ENCODE peak calls at places on chromosomes 3 and 15, in six cellular contexts. One of them, this sample, is unnamed.

GRCh38 chr3:105401691-105402149 is 35.0 kb downstream of the ALCAM start:
- DNase-seq in SK-N-SH: no peak
- DNase-seq in H1: no peak
- DNase-seq in K562: no peak
- DNase-seq in HepG2: no peak
- DNase-seq in GM12878: no peak
- DNase-seq in this sample: no peak

GRCh38 chr3:150133293-150133692 is 162.6 kb upstream of the PFN2 start:
- DNase-seq in SK-N-SH: no peak
- DNase-seq in H1: no peak
- DNase-seq in K562: no peak
- DNase-seq in HepG2: no peak
- DNase-seq in GM12878: no peak
- DNase-seq in this sample: no peak

GRCh38 chr3:13879946-13880810 is at the start of gene WNT7A:
- DNase-seq in SK-N-SH: peak; percentile 91
- DNase-seq in H1: peak; percentile 88
- DNase-seq in K562: peak; percentile 77
- DNase-seq in HepG2: no peak
- DNase-seq in GM12878: no peak
- DNase-seq in this sample: no peak

GRCh38 chr15:82197734-82198594 is 64.6 kb downstream of the EFL1 start:
- DNase-seq in SK-N-SH: peak; percentile 64
- DNase-seq in H1: peak; percentile 81
- DNase-seq in K562: peak; percentile 47
- DNase-seq in HepG2: peak; percentile 56
- DNase-seq in GM12878: peak; percentile 27
- DNase-seq in this sample: peak; percentile 59

GRCh38 chr3:39106281-39107055 is 959 bp downstream of the GORASP1 start:
- DNase-seq in SK-N-SH: peak; percentile 27
- DNase-seq in H1: no peak
- DNase-seq in K562: no peak
- DNase-seq in HepG2: no peak
- DNase-seq in GM12878: no peak
- DNase-seq in this sample: no peak

GRCh38 chr15:64763462-64763861 is 11.9 kb downstream of the RBPMS2 start:
- DNase-seq in SK-N-SH: no peak
- DNase-seq in H1: no peak
- DNase-seq in K562: no peak
- DNase-seq in HepG2: no peak
- DNase-seq in GM12878: no peak
- DNase-seq in this sample: no peak

GRCh38 chr15:82951472-82952155 is 906 bp downstream of the HOMER2 start:
- DNase-seq in SK-N-SH: peak; percentile 33
- DNase-seq in H1: no peak
- DNase-seq in K562: no peak
- DNase-seq in HepG2: no peak
- DNase-seq in GM12878: no peak
- DNase-seq in this sample: no peak

GRCh38 chr3:142445816-142446254 is 2.0 kb downstream of the XRN1 start:
- DNase-seq in SK-N-SH: no peak
- DNase-seq in H1: no peak
- DNase-seq in K562: no peak
- DNase-seq in HepG2: peak; percentile 12
- DNase-seq in GM12878: peak; percentile 44
- DNase-seq in this sample: peak; percentile 9

GRCh38 chr3:177196473-177197040 is 725 bp downstream of the TBL1XR1 start:
- DNase-seq in SK-N-SH: peak; percentile 79
- DNase-seq in H1: peak; percentile 55
- DNase-seq in K562: peak; percentile 63
- DNase-seq in HepG2: no peak
- DNase-seq in GM12878: no peak
- DNase-seq in this sample: peak; percentile 46

GRCh38 chr3:158097141-158097540 is 9.1 kb downstream of the SHOX2 start:
- DNase-seq in SK-N-SH: no peak
- DNase-seq in H1: no peak
- DNase-seq in K562: no peak
- DNase-seq in HepG2: no peak
- DNase-seq in GM12878: no peak
- DNase-seq in this sample: no peak

GRCh38 chr3:127053979-127054378 is 71.1 kb downstream of the PLXNA1 start:
- DNase-seq in SK-N-SH: no peak
- DNase-seq in H1: no peak
- DNase-seq in K562: no peak
- DNase-seq in HepG2: no peak
- DNase-seq in GM12878: no peak
- DNase-seq in this sample: no peak

GRCh38 chr15:84552896-84553295 is 47.9 kb upstream of the ZSCAN2 start:
- DNase-seq in SK-N-SH: no peak
- DNase-seq in H1: no peak
- DNase-seq in K562: no peak
- DNase-seq in HepG2: no peak
- DNase-seq in GM12878: no peak
- DNase-seq in this sample: no peak

GRCh38 chr3:159593927-159594605 is 394.6 kb upstream of the IL12A start:
- DNase-seq in SK-N-SH: peak; percentile 9
- DNase-seq in H1: no peak
- DNase-seq in K562: no peak
- DNase-seq in HepG2: no peak
- DNase-seq in GM12878: no peak
- DNase-seq in this sample: no peak

GRCh38 chr3:189988854-189989253 is 131.8 kb downstream of the P3H2 start:
- DNase-seq in SK-N-SH: no peak
- DNase-seq in H1: no peak
- DNase-seq in K562: no peak
- DNase-seq in HepG2: no peak
- DNase-seq in GM12878: no peak
- DNase-seq in this sample: no peak

GRCh38 chr15:91866971-91867372 is 13.5 kb downstream of the SLCO3A1 start:
- DNase-seq in SK-N-SH: no peak
- DNase-seq in H1: no peak
- DNase-seq in K562: no peak
- DNase-seq in HepG2: no peak
- DNase-seq in GM12878: no peak
- DNase-seq in this sample: no peak

GRCh38 chr3:31544634-31545033 is 11.9 kb downstream of the STT3B start:
- DNase-seq in SK-N-SH: no peak
- DNase-seq in H1: no peak
- DNase-seq in K562: no peak
- DNase-seq in HepG2: peak; percentile 16
- DNase-seq in GM12878: no peak
- DNase-seq in this sample: peak; percentile 79

GRCh38 chr3:160464321-160464720 is 14.7 kb upstream of the TRIM59 start:
- DNase-seq in SK-N-SH: no peak
- DNase-seq in H1: no peak
- DNase-seq in K562: no peak
- DNase-seq in HepG2: no peak
- DNase-seq in GM12878: no peak
- DNase-seq in this sample: no peak

GRCh38 chr3:167575000-167575399 is 78.7 kb downstream of the WDR49 start:
- DNase-seq in SK-N-SH: no peak
- DNase-seq in H1: peak; percentile 48
- DNase-seq in K562: no peak
- DNase-seq in HepG2: no peak
- DNase-seq in GM12878: no peak
- DNase-seq in this sample: no peak

GRCh38 chr3:160665784-160666526 is 11.0 kb upstream of the ARL14 start:
- DNase-seq in SK-N-SH: peak; percentile 45
- DNase-seq in H1: no peak
- DNase-seq in K562: no peak
- DNase-seq in HepG2: no peak
- DNase-seq in GM12878: peak; percentile 74
- DNase-seq in this sample: no peak

GRCh38 chr15:83653288-83653638 is 660 bp upstream of the ADAMTSL3 start:
- DNase-seq in SK-N-SH: no peak
- DNase-seq in H1: peak; percentile 73
- DNase-seq in K562: peak; percentile 4
- DNase-seq in HepG2: no peak
- DNase-seq in GM12878: no peak
- DNase-seq in this sample: no peak

GRCh38 chr3:146895026-146895749 is 290.0 kb upstream of the PLSCR5 start:
- DNase-seq in SK-N-SH: no peak
- DNase-seq in H1: no peak
- DNase-seq in K562: no peak
- DNase-seq in HepG2: no peak
- DNase-seq in GM12878: no peak
- DNase-seq in this sample: no peak

DNA sequence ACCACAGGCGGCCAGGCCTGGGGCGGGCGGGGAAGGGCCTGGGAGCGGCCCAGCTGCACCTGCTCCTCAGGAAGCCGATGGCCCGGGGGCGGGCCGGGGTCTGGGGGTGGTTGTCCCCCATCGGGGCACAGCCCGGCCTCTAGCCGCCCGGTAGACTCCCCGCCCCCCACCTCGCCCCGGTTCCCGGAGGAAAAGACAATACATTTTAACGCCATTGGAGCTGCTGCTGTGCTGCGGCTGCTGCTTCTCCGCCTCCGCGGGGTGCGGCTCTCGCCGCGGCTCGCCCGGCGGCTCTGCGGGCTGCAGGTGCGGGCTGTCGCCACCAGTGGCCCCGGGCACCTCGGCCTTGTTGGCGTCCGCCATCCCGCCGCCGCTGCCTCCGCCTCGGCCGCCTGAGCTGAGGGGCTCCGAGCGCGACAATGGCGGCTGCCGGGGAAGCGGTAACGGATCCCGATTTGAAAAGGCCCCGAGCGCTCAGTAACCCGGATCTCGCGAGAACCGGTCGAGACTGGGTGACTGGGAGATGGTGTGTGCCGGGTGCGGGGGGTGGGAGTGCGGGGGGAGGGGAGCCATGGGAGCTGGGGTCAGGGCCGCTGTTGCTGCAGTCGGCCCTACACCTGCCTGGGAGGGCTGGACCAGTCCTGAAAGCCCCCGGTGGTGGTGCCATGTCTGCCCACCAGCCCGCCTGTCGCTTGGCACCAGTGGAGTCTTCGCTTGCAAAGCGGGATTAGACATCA is at the start of gene MYEF2:
- DNase-seq in SK-N-SH: peak; percentile 94
- DNase-seq in H1: peak; percentile 93
- DNase-seq in K562: peak; percentile 7
- DNase-seq in HepG2: peak; percentile 28
- DNase-seq in GM12878: peak; percentile 7
- DNase-seq in this sample: no peak
- TF ChIP-seq POLR2AphosphoS5 in SK-N-SH: peak; percentile 18
- TF ChIP-seq POLR2AphosphoS5 in H1: peak; percentile 85
- TF ChIP-seq POLR2AphosphoS5 in K562: no peak
- TF ChIP-seq POLR2AphosphoS5 in HepG2: no peak
- TF ChIP-seq POLR2AphosphoS5 in GM12878: no peak
- TF ChIP-seq POLR2AphosphoS5 in this sample: no peak

GRCh38 chr3:8848696-8849131 is 79.3 kb upstream of the OXTR start:
- DNase-seq in SK-N-SH: no peak
- DNase-seq in H1: no peak
- DNase-seq in K562: no peak
- DNase-seq in HepG2: no peak
- DNase-seq in GM12878: no peak
- DNase-seq in this sample: no peak

GRCh38 chr3:8854656-8855055 is 85.2 kb upstream of the OXTR start:
- DNase-seq in SK-N-SH: no peak
- DNase-seq in H1: no peak
- DNase-seq in K562: no peak
- DNase-seq in HepG2: no peak
- DNase-seq in GM12878: no peak
- DNase-seq in this sample: no peak

GRCh38 chr3:8852511-8852910 is 83.1 kb upstream of the OXTR start:
- DNase-seq in SK-N-SH: no peak
- DNase-seq in H1: no peak
- DNase-seq in K562: no peak
- DNase-seq in HepG2: no peak
- DNase-seq in GM12878: no peak
- DNase-seq in this sample: no peak

GRCh38 chr3:8853081-8853480 is 83.7 kb upstream of the OXTR start:
- DNase-seq in SK-N-SH: no peak
- DNase-seq in H1: no peak
- DNase-seq in K562: no peak
- DNase-seq in HepG2: no peak
- DNase-seq in GM12878: no peak
- DNase-seq in this sample: no peak

DNA sequence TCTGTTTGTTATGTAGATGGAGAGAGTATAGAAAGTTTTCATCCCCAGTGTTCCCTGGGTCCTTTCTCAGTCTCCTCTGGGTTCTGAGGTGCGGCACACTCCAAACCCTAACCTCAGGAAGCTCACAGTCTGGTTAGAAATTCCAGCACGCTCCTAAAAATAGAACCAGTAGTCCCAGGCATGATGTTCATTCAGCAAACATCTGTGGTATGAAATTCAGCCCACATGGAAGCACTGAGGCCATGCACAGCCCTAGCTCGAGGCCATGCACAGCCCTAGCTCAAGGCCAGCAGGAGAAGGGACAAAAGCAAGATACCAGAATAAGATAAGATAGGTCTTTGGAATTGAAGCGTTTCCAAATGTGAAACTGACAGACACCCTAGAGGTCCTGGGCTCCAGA is 82.3 kb upstream of the OXTR start:
- DNase-seq in SK-N-SH: no peak
- DNase-seq in H1: no peak
- DNase-seq in K562: no peak
- DNase-seq in HepG2: peak; percentile 19
- DNase-seq in GM12878: no peak
- DNase-seq in this sample: no peak
- TF ChIP-seq GABPA in SK-N-SH: no peak
- TF ChIP-seq GABPA in H1: no peak
- TF ChIP-seq GABPA in K562: no peak
- TF ChIP-seq GABPA in HepG2: no peak
- TF ChIP-seq GABPA in GM12878: no peak
- TF ChIP-seq GABPA in this sample: no peak

DNA sequence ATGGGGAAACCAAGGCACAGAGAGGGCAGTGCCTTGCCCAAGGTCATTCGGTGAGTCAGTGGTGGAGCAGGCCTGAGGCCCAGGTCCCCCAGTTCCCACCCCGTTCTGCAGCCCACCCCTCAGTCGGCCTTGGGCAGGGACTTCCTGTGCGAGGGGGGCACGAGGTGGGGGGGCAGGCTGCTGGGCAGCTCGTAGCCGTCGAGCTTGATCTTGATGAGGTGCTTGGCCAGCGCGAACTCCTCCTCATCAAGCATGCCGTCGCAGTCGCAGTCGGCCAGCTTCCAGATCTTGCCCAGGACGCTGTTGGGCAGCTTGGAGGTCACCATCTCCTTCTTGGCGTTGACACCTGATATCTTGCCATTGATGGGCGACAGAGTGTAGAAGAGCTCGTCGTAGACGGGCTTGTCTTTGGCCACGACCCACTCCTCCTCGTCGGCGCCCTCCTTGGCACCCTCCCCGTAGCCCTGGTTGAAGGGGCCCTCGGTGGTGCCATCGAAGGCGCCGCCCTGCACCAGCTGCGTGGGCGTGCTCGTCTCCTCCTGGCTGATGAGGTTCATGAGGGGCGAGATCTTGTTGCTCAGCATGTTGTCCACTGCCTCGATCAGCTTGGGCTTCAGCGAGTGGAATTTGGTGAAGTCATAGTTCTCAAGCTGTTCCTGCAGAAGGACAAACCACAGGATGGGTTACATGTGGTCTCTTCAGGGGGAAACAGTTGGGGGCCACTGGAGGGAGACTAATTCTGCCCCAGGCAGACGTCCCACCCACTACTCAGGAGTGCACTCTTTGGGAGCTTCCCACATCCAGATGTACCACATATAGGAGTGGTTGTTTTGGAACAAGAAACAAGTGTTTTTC is 6.9 kb upstream of the SPTBN5 start:
- DNase-seq in SK-N-SH: no peak
- DNase-seq in H1: no peak
- DNase-seq in K562: no peak
- DNase-seq in HepG2: no peak
- DNase-seq in GM12878: no peak
- DNase-seq in this sample: no peak
- TF ChIP-seq POLR2AphosphoS5 in SK-N-SH: no peak
- TF ChIP-seq POLR2AphosphoS5 in H1: no peak
- TF ChIP-seq POLR2AphosphoS5 in K562: no peak
- TF ChIP-seq POLR2AphosphoS5 in HepG2: no peak
- TF ChIP-seq POLR2AphosphoS5 in GM12878: no peak
- TF ChIP-seq POLR2AphosphoS5 in this sample: no peak

GRCh38 chr15:68991723-68992122 is 22.8 kb upstream of the NOX5 start:
- DNase-seq in SK-N-SH: peak; percentile 55
- DNase-seq in H1: no peak
- DNase-seq in K562: peak; percentile 55
- DNase-seq in HepG2: no peak
- DNase-seq in GM12878: no peak
- DNase-seq in this sample: no peak
- TF ChIP-seq GABPA in SK-N-SH: no peak
- TF ChIP-seq GABPA in H1: no peak
- TF ChIP-seq GABPA in K562: peak; percentile 33
- TF ChIP-seq GABPA in HepG2: no peak
- TF ChIP-seq GABPA in GM12878: no peak
- TF ChIP-seq GABPA in this sample: no peak

This sample was measured in HL-60.